ENCODE peak calls at places on chromosomes 5 and 9, in nine cellular contexts. Z is stimulated activated CD8-positive, alpha-beta memory T cell treated with anti-CD3 and anti-CD28 coated beads, Interleukin-4, amount 100 ng/mL, for 24 hours; X is NCI-H1694 treated with DMSO at 0.1 percent for 48 hours; B is head of caudate nucleus; M is AG08395; E is AG04449; V is ELR; D is COR-L47; R is SK-MEL-5. A is an unnamed sample.

GRCh38 chr9:72041775-72042194 is 18.6 kb downstream of the C9orf57 start:
- DNase-seq in E (no peak), R (peak), M (peak), Z (no peak), X (no peak), B (no peak), V (peak), D (peak), A (no peak)

GRCh38 chr9:72894342-72894741 is 58.5 kb downstream of the ALDH1A1 start:
- DNase-seq in M (peak), Z (no peak), X (no peak), E (no peak), V (peak), B (no peak), R (peak), D (no peak), A (no peak)

GRCh38 chr9:110650261-110650660 is 18.3 kb upstream of the MUSK start:
- DNase-seq in V (peak), M (peak), R (no peak), Z (no peak), D (no peak), X (peak), E (peak), B (no peak), A (no peak)

GRCh38 chr9:76371901-76372300 is 22.3 kb downstream of the RFK start:
- DNase-seq in V (no peak), Z (no peak), X (no peak), B (no peak), R (no peak), D (no peak), E (no peak), M (no peak), A (no peak)

GRCh38 chr9:121321039-121321503 is 49.0 kb downstream of the STOM start:
- DNase-seq in E (no peak), M (no peak), V (peak), Z (no peak), D (no peak), B (no peak), R (no peak), X (no peak), A (no peak)

GRCh38 chr5:9596256-9596655 is 33.9 kb downstream of the TAS2R1 start:
- DNase-seq in E (no peak), R (no peak), B (no peak), M (no peak), X (no peak), V (no peak), D (no peak), Z (no peak), A (no peak)

GRCh38 chr5:151158287-151158661 is 695 bp upstream of the ANXA6 start:
- DNase-seq in R (no peak), E (no peak), X (no peak), M (no peak), B (no peak), Z (no peak), D (no peak), V (no peak), A (peak)

GRCh38 chr5:54547711-54548250 is 30.2 kb downstream of the SNX18 start:
- DNase-seq in Z (no peak), E (peak), B (no peak), D (no peak), R (peak), M (peak), V (peak), X (no peak), A (no peak)

GRCh38 chr5:173672891-173673290 is 56.4 kb upstream of the BOD1 start:
- DNase-seq in B (no peak), X (no peak), V (no peak), D (no peak), E (no peak), M (no peak), R (no peak), Z (no peak), A (no peak)

GRCh38 chr5:84688566-84688965 is 303.9 kb upstream of the EDIL3 start:
- DNase-seq in X (peak), V (peak), B (no peak), R (no peak), E (peak), Z (no peak), M (peak), D (peak), A (no peak)

GRCh38 chr9:92242115-92242778 is 51.2 kb downstream of the IARS1 start:
- DNase-seq in B (no peak), R (peak), V (peak), X (no peak), M (peak), E (peak), Z (no peak), D (no peak), A (no peak)

GRCh38 chr5:74639538-74640449 is 734 bp downstream of the ENC1 start:
- DNase-seq in R (peak), E (no peak), B (peak), X (peak), V (peak), D (peak), Z (peak), M (peak), A (no peak)

GRCh38 chr9:124102363-124102762 is 90.8 kb downstream of the LHX2 start:
- DNase-seq in X (no peak), R (no peak), Z (no peak), E (no peak), B (no peak), V (no peak), D (no peak), M (no peak), A (no peak)

GRCh38 chr5:113489299-113489698 is 1.0 kb upstream of the MCC start:
- DNase-seq in B (no peak), D (no peak), V (peak), M (peak), Z (no peak), R (peak), E (peak), X (no peak), A (no peak)

GRCh38 chr9:135020481-135021392 is 66.7 kb upstream of the OLFM1 start:
- DNase-seq in R (no peak), B (no peak), X (no peak), E (no peak), Z (no peak), D (no peak), V (no peak), M (no peak), A (no peak)

GRCh38 chr9:93111371-93112115 is 15.5 kb downstream of the CARD19 start:
- DNase-seq in M (no peak), E (no peak), R (no peak), X (no peak), Z (no peak), V (peak), B (no peak), D (no peak), A (no peak)

GRCh38 chr5:141430332-141431113 is at the start of gene PCDHGA12:
- DNase-seq in B (peak), X (no peak), R (peak), E (peak), M (peak), V (peak), D (no peak), Z (no peak), A (peak)

GRCh38 chr9:110538169-110538568 is 41.4 kb downstream of the SVEP1 start:
- DNase-seq in M (peak), Z (no peak), V (no peak), B (no peak), D (no peak), R (no peak), E (peak), X (no peak), A (no peak)

GRCh38 chr5:96142786-96143434 is 181.3 kb upstream of the ELL2 start:
- DNase-seq in Z (no peak), D (no peak), R (no peak), X (no peak), V (peak), E (no peak), B (no peak), M (peak), A (no peak)

GRCh38 chr5:149027636-149028035 is 35.2 kb downstream of the SH3TC2 start:
- DNase-seq in V (no peak), Z (no peak), X (no peak), D (no peak), R (no peak), E (no peak), M (no peak), B (no peak), A (no peak)

GRCh38 chr5:93357686-93358085 is 223.3 kb downstream of the NR2F1-AS1 start:
- DNase-seq in Z (no peak), M (no peak), E (no peak), B (no peak), V (no peak), X (no peak), R (no peak), D (no peak), A (no peak)

GRCh38 chr5:15285901-15286583 is 213.9 kb upstream of the FBXL7 start:
- DNase-seq in Z (no peak), D (no peak), B (no peak), X (no peak), V (peak), R (no peak), E (no peak), M (peak), A (no peak)

GRCh38 chr9:78954286-78954685 is 617.5 kb upstream of the TLE4 start:
- DNase-seq in V (no peak), D (no peak), X (no peak), E (no peak), B (no peak), M (peak), Z (no peak), R (no peak), A (no peak)

GRCh38 chr9:136095028-136095494 is at the start of gene NACC2:
- DNase-seq in V (peak), Z (no peak), E (no peak), D (peak), B (peak), M (peak), X (no peak), R (peak), A (peak)

GRCh38 chr5:131068893-131069643 is 96.0 kb downstream of the HINT1 start:
- DNase-seq in V (peak), D (no peak), E (no peak), M (no peak), X (no peak), Z (peak), B (peak), R (peak), A (no peak)